ENCODE peak calls at places on chromosome 19, in six cellular contexts. Z is heart right ventricle, X is mucosa of descending colon, Y is MM.1S, C is ascending aorta, P is A549. E is an unnamed sample.

GRCh38 chr19:48686103-48686502 is 9.7 kb upstream of the FUT2 start:
- DNase-seq in Z (no peak), X (no peak), Y (no peak), C (no peak), P (no peak), E (no peak)

GRCh38 chr19:18762125-18763023 is 28.7 kb downstream of the COMP start:
- DNase-seq in Z (peak), X (peak), Y (no peak), C (peak), P (no peak), E (peak)

GRCh38 chr19:29598036-29598435 is 8.0 kb upstream of the POP4 start:
- DNase-seq in Z (no peak), X (no peak), Y (no peak), C (peak), P (no peak), E (no peak)

GRCh38 chr19:13097331-13098258 is 5.1 kb downstream of the LYL1 start:
- DNase-seq in Z (no peak), X (peak), Y (no peak), C (peak), P (no peak), E (no peak)

GRCh38 chr19:48348039-48348438 is 15.7 kb downstream of the TMEM143 start:
- DNase-seq in Z (peak), X (no peak), Y (no peak), C (no peak), P (no peak), E (peak)

GRCh38 chr19:55406869-55407624 is 541 bp downstream of the UBE2S start:
- DNase-seq in Z (no peak), X (peak), Y (peak), C (peak), P (no peak), E (peak)

GRCh38 chr19:40686882-40687524 is 3.4 kb downstream of the NUMBL start:
- DNase-seq in Z (no peak), X (no peak), Y (no peak), C (no peak), P (no peak), E (no peak)

GRCh38 chr19:49020342-49020741 is 3.5 kb upstream of the LHB start:
- DNase-seq in Z (no peak), X (no peak), Y (no peak), C (no peak), P (no peak), E (no peak)

GRCh38 chr19:40090256-40091204 is at the start of gene ZNF780A:
- DNase-seq in Z (peak), X (peak), Y (peak), C (peak), P (peak), E (peak)

GRCh38 chr19:13013649-13014048 is 18.4 kb downstream of the NFIX start:
- DNase-seq in Z (no peak), X (no peak), Y (no peak), C (peak), P (no peak), E (no peak)

GRCh38 chr19:9996541-9996940 is 13.8 kb downstream of the COL5A3 start:
- DNase-seq in Z (no peak), X (no peak), Y (no peak), C (no peak), P (no peak), E (no peak)

GRCh38 chr19:6801397-6802086 is 29.0 kb downstream of the VAV1 start:
- DNase-seq in Z (peak), X (peak), Y (peak), C (peak), P (peak), E (peak)

GRCh38 chr19:6766357-6767080 is 716 bp downstream of the SH2D3A start:
- DNase-seq in Z (no peak), X (no peak), Y (peak), C (no peak), P (no peak), E (no peak)

GRCh38 chr19:16259385-16260159 is 61.9 kb downstream of the AP1M1 start:
- DNase-seq in Z (no peak), X (no peak), Y (peak), C (no peak), P (no peak), E (no peak)

GRCh38 chr19:31223805-31224534 is 125.3 kb downstream of the TSHZ3 start:
- DNase-seq in Z (no peak), X (no peak), Y (no peak), C (no peak), P (no peak), E (peak)

GRCh38 chr19:2578391-2578826 is 102.5 kb downstream of the GADD45B start:
- DNase-seq in Z (no peak), X (peak), Y (no peak), C (peak), P (peak), E (peak)

GRCh38 chr19:39190768-39191167 is 6.0 kb upstream of the NCCRP1 start:
- DNase-seq in Z (no peak), X (no peak), Y (no peak), C (no peak), P (no peak), E (no peak)

GRCh38 chr19:33446156-33446917 is 72.8 kb downstream of the CEBPG start:
- DNase-seq in Z (no peak), X (no peak), Y (no peak), C (no peak), P (no peak), E (no peak)

GRCh38 chr19:49468746-49469447 is 5.1 kb upstream of the FLT3LG start:
- DNase-seq in Z (peak), X (peak), Y (peak), C (peak), P (no peak), E (peak)

DNA sequence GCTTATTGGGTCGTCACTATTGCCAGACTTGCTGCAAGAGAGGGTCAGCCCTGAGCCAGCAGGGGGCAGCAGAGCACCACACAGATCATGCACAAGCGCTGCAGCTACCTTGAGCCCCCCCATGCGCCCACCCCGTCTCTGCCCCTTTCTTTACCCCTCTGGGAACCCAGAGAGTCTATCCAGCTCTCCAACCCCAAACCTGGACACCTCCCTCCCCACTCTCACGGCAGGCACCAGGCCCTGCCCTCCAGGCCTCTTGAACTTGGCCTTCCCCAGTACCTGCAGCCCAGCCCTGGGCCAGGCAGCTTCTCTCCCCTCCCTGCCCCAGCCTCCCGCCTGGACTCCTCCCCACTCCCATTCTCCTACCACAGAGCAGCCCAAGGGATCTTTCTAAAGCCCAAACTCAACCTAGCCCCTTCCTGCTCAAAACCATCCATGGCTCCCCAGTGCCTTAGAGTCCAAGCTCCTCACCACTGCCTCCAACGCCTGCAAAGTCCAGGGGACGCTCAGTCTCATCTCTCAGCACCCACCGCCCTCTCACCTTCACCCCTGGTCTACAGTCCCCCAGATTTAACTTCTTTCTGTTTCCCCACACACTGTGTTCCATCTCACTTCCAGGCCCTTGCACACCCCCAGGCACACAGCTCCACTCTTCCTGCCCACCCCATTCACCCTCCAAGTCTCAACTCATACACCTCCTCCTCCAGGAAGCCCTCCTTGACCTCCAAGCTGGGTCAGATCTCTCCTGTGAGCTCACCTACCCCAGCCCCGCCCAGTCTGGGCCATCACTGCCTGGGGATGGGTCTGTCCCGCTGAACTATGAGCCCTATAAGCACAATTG is 9.4 kb upstream of the CEACAM16 start:
- DNase-seq in Z (peak), X (peak), Y (peak), C (peak), P (peak), E (peak)
- TF ChIP-seq CTCF in Z (peak), X (peak), Y (peak), C (peak), P (peak), E (peak)

GRCh38 chr19:37926255-37926654 is 19.2 kb downstream of the SIPA1L3 start:
- DNase-seq in Z (no peak), X (no peak), Y (no peak), C (no peak), P (no peak), E (no peak)
- H3K4me3 ChIP-seq in Z (no peak), X (no peak), Y (no peak), C (no peak), P (no peak), E (no peak)

GRCh38 chr19:1169921-1170885 is 3.9 kb downstream of the SBNO2 start:
- DNase-seq in Z (no peak), X (no peak), Y (peak), C (no peak), P (no peak), E (no peak)

GRCh38 chr19:1167687-1168561 is 6.1 kb downstream of the SBNO2 start:
- DNase-seq in Z (no peak), X (no peak), Y (no peak), C (no peak), P (no peak), E (no peak)

GRCh38 chr19:1170938-1171754 is 2.9 kb downstream of the SBNO2 start:
- DNase-seq in Z (no peak), X (no peak), Y (no peak), C (no peak), P (no peak), E (no peak)

GRCh38 chr19:1168562-1168873 is 5.5 kb downstream of the SBNO2 start:
- DNase-seq in Z (no peak), X (no peak), Y (no peak), C (no peak), P (no peak), E (no peak)

GRCh38 chr19:1168877-1169791 is 4.9 kb downstream of the SBNO2 start:
- DNase-seq in Z (no peak), X (no peak), Y (no peak), C (no peak), P (no peak), E (peak)
- TF ChIP-seq CTCF in Z (no peak), X (no peak), Y (no peak), C (no peak), P (no peak), E (no peak)

DNA sequence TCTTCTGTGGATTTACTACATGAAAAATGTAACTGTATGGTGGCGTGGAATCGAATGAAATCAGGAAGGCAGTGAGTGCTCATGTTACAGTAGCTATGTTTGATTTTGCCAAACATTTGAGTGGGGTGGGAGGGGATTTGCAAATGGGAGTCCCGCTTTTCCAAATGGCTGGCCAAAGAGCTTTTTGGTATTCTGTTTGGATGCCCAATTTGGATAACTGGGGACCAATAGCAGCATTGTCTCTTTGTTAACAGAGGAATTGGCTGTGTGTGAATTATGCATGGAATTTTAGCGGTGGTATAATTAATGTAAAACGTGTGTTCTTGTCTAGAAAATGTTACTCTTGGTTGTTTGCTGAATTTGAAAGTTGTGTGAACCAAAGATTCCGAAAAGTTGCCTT is 17.8 kb downstream of the HNRNPM start:
- DNase-seq in Z (no peak), X (no peak), Y (no peak), C (no peak), P (no peak), E (no peak)
- H3K4me3 ChIP-seq in Z (no peak), X (no peak), Y (no peak), C (no peak), P (no peak), E (no peak)

DNA sequence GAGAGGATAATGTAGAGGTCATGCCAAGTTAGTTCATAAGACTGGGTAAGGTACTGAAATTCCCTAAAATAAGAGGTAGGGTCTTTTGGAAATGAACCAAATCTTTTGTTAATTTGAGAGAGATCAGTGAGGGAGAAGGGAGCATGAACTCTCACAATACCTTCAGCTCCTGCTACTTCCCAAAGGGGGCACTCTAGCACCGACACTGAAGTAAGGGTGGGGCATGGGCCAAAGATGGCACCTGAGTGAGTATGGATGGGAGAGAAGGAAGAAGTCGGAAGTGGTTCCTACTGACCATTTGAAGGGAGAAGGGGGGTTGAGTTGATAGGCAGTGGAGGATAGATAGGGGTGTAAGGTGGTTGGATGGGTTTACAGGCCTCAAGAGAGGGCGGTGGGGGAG is 86.6 kb downstream of the ZNF737 start:
- DNase-seq in Z (no peak), X (no peak), Y (no peak), C (no peak), P (no peak), E (no peak)
- TF ChIP-seq CTCF in Z (no peak), X (no peak), Y (no peak), C (no peak), P (no peak), E (no peak)

GRCh38 chr19:14114854-14115253 is 2.7 kb downstream of the PRKACA start:
- DNase-seq in Z (peak), X (peak), Y (peak), C (no peak), P (peak), E (peak)
- H3K4me3 ChIP-seq in Z (no peak), X (no peak), Y (no peak), C (peak), P (no peak), E (no peak)

E was measured in choroid plexus epithelial cell.